ENCODE peak calls at places on chromosomes 12 and 14, in four cellular contexts. T is transverse colon; R is activated naive CD8-positive, alpha-beta T cell treated with anti-CD3 and anti-CD28 coated beads, Interleukin-2, amount 50 U/mL, for 24 hours; X is Peyer's patch. L is an unnamed sample.

GRCh38 chr14:33280646-33281045 is 342.0 kb downstream of the NPAS3 start:
- DNase-seq in T (no peak), R (no peak), X (no peak), L (no peak)

GRCh38 chr14:69312608-69313007 is 52.6 kb downstream of the GALNT16 start:
- DNase-seq in T (no peak), R (no peak), X (peak), L (no peak)

GRCh38 chr12:12749433-12749832 is 32.3 kb downstream of the CDKN1B start:
- DNase-seq in T (peak), R (no peak), X (no peak), L (no peak)

GRCh38 chr12:16348435-16349131 is 1.1 kb downstream of the MGST1 start:
- DNase-seq in T (no peak), R (no peak), X (no peak), L (no peak)

GRCh38 chr14:50319293-50319692 is 7.2 kb downstream of the DMAC2L start:
- DNase-seq in T (no peak), R (no peak), X (no peak), L (no peak)

GRCh38 chr12:66648336-66648735 is 30.5 kb downstream of the GRIP1 start:
- DNase-seq in T (no peak), R (no peak), X (no peak), L (no peak)

GRCh38 chr12:54596526-54596946 is 8.1 kb upstream of the PPP1R1A start:
- DNase-seq in T (peak), R (peak), X (peak), L (peak)

GRCh38 chr14:73472182-73473114 is 14.1 kb upstream of the NUMB start:
- DNase-seq in T (no peak), R (no peak), X (no peak), L (no peak)

GRCh38 chr12:81296556-81297305 is 218.9 kb downstream of the ACSS3 start:
- DNase-seq in T (no peak), R (no peak), X (no peak), L (no peak)

GRCh38 chr14:104435147-104436046 is 144.2 kb upstream of the C14orf180 start:
- DNase-seq in T (no peak), R (no peak), X (no peak), L (no peak)

GRCh38 chr12:117518594-117519270 is 157.3 kb upstream of the NOS1 start:
- DNase-seq in T (peak), R (no peak), X (peak), L (no peak)

GRCh38 chr12:91017511-91018263 is 12.9 kb upstream of the EPYC start:
- DNase-seq in T (no peak), R (no peak), X (no peak), L (no peak)

L was measured in stimulated activated CD8-positive, alpha-beta memory T cell treated with anti-CD3 and anti-CD28 coated beads, Interleukin-15, amount 100 ng/mL, for 4 hours.